ENCODE peak calls at places on chromosomes 13 and 19, in six cellular contexts. Y, I, C, Q, G and L are unnamed samples.

GRCh38 chr13:41813426-41813825 is 147.5 kb downstream of the VWA8 start:
- DNase-seq in Y (peak), I (no peak), C (no peak), Q (no peak), G (no peak), L (peak)

GRCh38 chr13:43787518-43787891 is 733 bp upstream of the ENOX1 start:
- DNase-seq in Y (peak), I (no peak), C (peak), Q (no peak), G (no peak), L (no peak)

GRCh38 chr13:78881746-78882145 is 222.8 kb upstream of the OBI1 start:
- DNase-seq in Y (no peak), I (no peak), C (no peak), Q (no peak), G (no peak), L (no peak)

GRCh38 chr19:410243-410781 is 1.4 kb upstream of the C2CD4C start:
- DNase-seq in Y (no peak), I (no peak), C (no peak), Q (no peak), G (no peak), L (no peak)

GRCh38 chr19:18160792-18161690 is 8.1 kb downstream of the PIK3R2 start:
- DNase-seq in Y (peak), I (peak), C (peak), Q (no peak), G (peak), L (peak)

GRCh38 chr19:15609261-15609660 is 5.8 kb upstream of the CYP4F8 start:
- DNase-seq in Y (no peak), I (no peak), C (no peak), Q (no peak), G (no peak), L (no peak)

GRCh38 chr13:113992276-113993005 is 18.6 kb upstream of the C13orf46 start:
- DNase-seq in Y (no peak), I (no peak), C (no peak), Q (no peak), G (no peak), L (no peak)

GRCh38 chr19:53057904-53058579 is 13.5 kb downstream of the ERVV-2 start:
- DNase-seq in Y (no peak), I (no peak), C (peak), Q (peak), G (no peak), L (no peak)

GRCh38 chr13:106087201-106087600 is 448.3 kb downstream of the EFNB2 start:
- DNase-seq in Y (no peak), I (no peak), C (no peak), Q (no peak), G (no peak), L (no peak)

GRCh38 chr19:6424190-6424938 is at the start of gene KHSRP:
- DNase-seq in Y (no peak), I (no peak), C (peak), Q (no peak), G (no peak), L (no peak)

GRCh38 chr13:112711528-112712265 is 21.9 kb downstream of the ATP11A start:
- DNase-seq in Y (peak), I (peak), C (peak), Q (peak), G (peak), L (peak)

GRCh38 chr13:75877092-75877491 is 241.0 kb downstream of the LMO7 start:
- DNase-seq in Y (no peak), I (no peak), C (peak), Q (no peak), G (no peak), L (no peak)

GRCh38 chr13:111947026-111947810 is 119.7 kb upstream of the SOX1 start:
- DNase-seq in Y (no peak), I (no peak), C (no peak), Q (no peak), G (peak), L (no peak)

GRCh38 chr19:14347999-14348889 is 33.0 kb upstream of the ADGRE5 start:
- DNase-seq in Y (peak), I (no peak), C (peak), Q (peak), G (peak), L (peak)

GRCh38 chr19:11722414-11722813 is 16.3 kb downstream of the ZNF823 start:
- DNase-seq in Y (no peak), I (no peak), C (no peak), Q (no peak), G (no peak), L (peak)

GRCh38 chr13:21420706-21421105 is 38.4 kb downstream of the ZDHHC20 start:
- DNase-seq in Y (peak), I (no peak), C (no peak), Q (no peak), G (no peak), L (peak)

GRCh38 chr19:41771410-41771809 is 16.1 kb downstream of the CEACAM6 start:
- DNase-seq in Y (no peak), I (no peak), C (no peak), Q (no peak), G (no peak), L (no peak)

GRCh38 chr19:49335071-49335783 is at the start of gene CD37:
- DNase-seq in Y (no peak), I (no peak), C (no peak), Q (no peak), G (peak), L (no peak)

GRCh38 chr13:94711561-94712286 is 621 bp downstream of the SOX21 start:
- DNase-seq in Y (peak), I (no peak), C (peak), Q (no peak), G (no peak), L (peak)

GRCh38 chr13:95641961-95642621 is 2.4 kb downstream of the DZIP1 start:
- DNase-seq in Y (peak), I (no peak), C (peak), Q (no peak), G (peak), L (peak)

GRCh38 chr19:38024991-38025716 is 118.1 kb downstream of the SIPA1L3 start:
- DNase-seq in Y (no peak), I (no peak), C (no peak), Q (no peak), G (no peak), L (no peak)

GRCh38 chr13:80214521-80214941 is 126.4 kb downstream of the SPRY2 start:
- DNase-seq in Y (peak), I (no peak), C (no peak), Q (no peak), G (no peak), L (no peak)

DNA sequence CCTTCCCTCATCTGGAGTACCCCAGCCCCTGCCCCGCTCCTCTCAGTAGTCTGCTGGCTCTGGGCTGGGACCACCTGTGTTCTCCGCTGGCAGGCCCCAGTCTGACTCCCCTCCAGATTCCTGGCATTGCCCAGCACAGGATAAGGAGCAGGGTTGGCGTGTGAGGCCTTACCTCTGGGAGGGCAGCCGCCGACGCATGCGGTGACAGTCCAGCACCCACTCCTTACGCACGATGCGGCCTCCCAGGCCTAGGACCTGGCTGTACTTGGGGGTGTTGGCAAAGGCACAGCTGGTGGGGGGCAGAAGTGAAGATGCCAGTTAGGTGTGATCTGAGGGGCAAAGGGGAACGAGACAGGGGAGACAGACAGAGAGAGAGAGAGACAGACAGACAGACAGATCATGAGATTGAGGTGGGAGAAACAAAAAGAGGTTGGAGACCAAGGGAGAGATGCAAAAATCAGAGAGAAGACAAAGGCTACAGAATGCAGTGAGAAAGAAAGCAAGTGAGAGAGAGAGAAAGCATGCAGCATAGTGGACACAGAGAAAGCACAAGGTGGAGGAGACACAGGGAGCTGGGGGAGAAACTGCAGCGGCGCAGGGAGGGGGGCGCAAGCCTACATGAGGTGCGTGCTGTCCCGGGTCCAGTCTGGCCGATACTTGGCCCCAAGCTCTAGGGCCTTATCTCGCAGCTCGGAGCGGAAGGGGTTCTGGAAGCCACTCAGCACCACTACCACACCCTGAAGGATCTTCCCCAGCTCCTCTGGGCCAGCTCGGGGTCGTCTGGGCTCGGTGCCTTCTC is 18.6 kb downstream of the ZNF575 start:
- DNase-seq in Y (no peak), I (no peak), C (no peak), Q (no peak), G (no peak), L (no peak)
- TF ChIP-seq CTCF in Y (no peak), I (no peak), C (no peak), Q (no peak), G (no peak), L (no peak)

GRCh38 chr19:31285744-31286143 is 63.5 kb downstream of the TSHZ3 start:
- DNase-seq in Y (peak), I (no peak), C (peak), Q (no peak), G (no peak), L (peak)
- H3K4me3 ChIP-seq in Y (no peak), I (peak), C (no peak), Q (no peak), G (no peak), L (peak)

DNA sequence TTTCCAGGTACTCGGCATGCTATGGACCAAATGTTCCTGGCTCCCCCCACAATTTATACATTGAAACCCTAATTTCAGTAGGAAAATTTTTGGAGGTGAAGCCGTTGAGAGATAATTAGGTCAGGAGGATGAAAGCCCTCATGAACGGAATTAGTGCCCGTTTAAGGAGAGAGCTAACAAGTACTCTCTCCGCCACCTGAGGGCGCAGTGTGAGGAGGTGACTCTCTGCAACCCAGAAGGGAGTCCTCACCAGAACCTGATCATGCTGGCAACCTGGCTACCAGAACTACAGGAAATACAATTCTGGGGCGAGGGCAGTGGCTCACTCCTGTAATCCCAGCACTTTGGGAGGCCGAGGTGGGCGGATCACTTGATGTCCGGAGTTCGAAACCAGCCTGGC is 397.8 kb downstream of the SLITRK5 start:
- DNase-seq in Y (no peak), I (no peak), C (peak), Q (peak), G (no peak), L (no peak)
- TF ChIP-seq CTCF in Y (no peak), I (no peak), C (peak), Q (peak), G (no peak), L (no peak)

DNA sequence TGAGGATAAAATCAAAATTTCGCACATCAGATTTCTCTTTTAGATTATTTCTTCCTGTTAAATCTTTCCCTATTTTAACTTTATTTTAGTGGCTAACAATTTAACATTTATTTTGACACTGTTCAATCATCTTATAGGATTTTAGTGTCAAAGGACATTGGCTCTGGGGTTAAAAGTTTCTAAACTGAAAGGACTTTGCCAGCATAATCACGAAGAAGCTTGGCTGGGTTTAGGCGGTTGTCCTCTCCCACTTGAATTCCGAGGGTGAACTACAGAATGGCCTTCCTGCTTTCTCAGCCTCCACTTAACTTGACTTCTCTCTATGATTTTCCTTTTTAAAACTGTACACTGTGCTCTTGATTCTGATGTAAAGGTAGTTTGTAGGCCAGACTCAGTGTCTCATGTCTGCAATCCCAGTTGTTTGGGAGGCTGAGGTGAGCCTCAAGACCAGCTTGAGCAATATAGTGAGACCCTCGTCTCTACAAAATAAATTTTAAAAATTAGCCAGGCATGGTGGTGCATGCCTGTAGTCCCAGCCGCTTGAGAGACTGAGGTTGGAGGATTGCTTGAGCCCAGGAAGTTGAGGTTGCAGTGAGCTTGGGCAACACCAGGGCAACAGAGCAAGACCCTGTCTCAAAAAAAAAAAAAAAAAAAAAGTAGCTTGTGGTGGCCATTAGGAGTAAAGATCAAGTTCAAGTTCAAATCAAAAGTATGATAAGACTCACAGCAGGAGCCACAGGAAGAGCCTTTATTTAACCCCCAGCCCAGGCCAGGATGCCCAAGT is 54.8 kb upstream of the KATNAL1 start:
- DNase-seq in Y (no peak), I (no peak), C (no peak), Q (no peak), G (no peak), L (no peak)
- H3K4me3 ChIP-seq in Y (no peak), I (no peak), C (no peak), Q (no peak), G (no peak), L (no peak)